ENCODE peak calls at places on chromosomes 6 and 20, in ten cellular contexts. C, T, R, B, P, G, X, D, A and J are unnamed samples.

GRCh38 chr6:16136536-16137450 is 7.9 kb downstream of the MYLIP start:
- DNase-seq in R (peak; percentile 73), X (peak; percentile 30), A (peak; percentile 5), B (peak; percentile 24), P (no peak), C (no peak), D (no peak), G (no peak), T (peak; percentile 85), J (no peak)

GRCh38 chr6:162372092-162372491 is 355.5 kb downstream of the PRKN start:
- DNase-seq in A (no peak), P (no peak), G (no peak), R (no peak), T (no peak), X (no peak), B (no peak), D (no peak), C (no peak), J (peak; percentile 45)

GRCh38 chr6:21227486-21227885 is 366.1 kb upstream of the SOX4 start:
- DNase-seq in G (no peak), B (no peak), A (no peak), P (no peak), R (no peak), D (no peak), X (no peak), T (peak; percentile 90), C (no peak), J (no peak)

GRCh38 chr6:148311849-148312669 is 30.6 kb upstream of the SASH1 start:
- DNase-seq in P (no peak), B (no peak), X (no peak), D (no peak), G (no peak), T (peak; percentile 47), C (no peak), A (no peak), R (no peak), J (no peak)

GRCh38 chr6:1334725-1335124 is 22.8 kb downstream of the FOXQ1 start:
- DNase-seq in T (no peak), C (no peak), A (no peak), X (no peak), G (no peak), R (no peak), B (no peak), P (no peak), D (no peak), J (no peak)

GRCh38 chr20:19265646-19266374 is 53.4 kb downstream of the SLC24A3 start:
- DNase-seq in X (no peak), R (no peak), B (peak; percentile 30), G (peak; percentile 43), T (no peak), D (no peak), P (no peak), A (no peak), C (no peak), J (peak; percentile 29)

GRCh38 chr20:51354191-51354768 is 188.2 kb downstream of the NFATC2 start:
- DNase-seq in A (no peak), B (no peak), T (no peak), R (no peak), D (no peak), G (no peak), P (no peak), X (no peak), C (no peak), J (no peak)

GRCh38 chr6:25172819-25173218 is 106.4 kb upstream of the CARMIL1 start:
- DNase-seq in C (no peak), G (no peak), B (no peak), R (peak; percentile 9), X (no peak), P (no peak), A (peak; percentile 13), T (peak; percentile 58), D (no peak), J (no peak)

GRCh38 chr6:35475573-35475972 is 7.4 kb downstream of the RPL10A start:
- DNase-seq in D (no peak), T (no peak), B (no peak), G (no peak), A (no peak), P (no peak), X (no peak), R (no peak), C (no peak), J (no peak)

GRCh38 chr20:5400164-5400762 is 83.5 kb upstream of the PROKR2 start:
- DNase-seq in A (no peak), B (peak; percentile 12), R (peak; percentile 37), X (no peak), C (no peak), D (no peak), P (no peak), T (peak; percentile 48), G (no peak), J (peak; percentile 23)

GRCh38 chr6:130322673-130323268 is 43.0 kb upstream of the TMEM200A start:
- DNase-seq in R (peak; percentile 46), T (peak; percentile 68), P (no peak), A (peak; percentile 54), G (peak; percentile 0), C (peak; percentile 24), D (peak; percentile 27), B (peak; percentile 77), X (peak; percentile 57), J (peak; percentile 60)

GRCh38 chr6:45498620-45499019 is 120.9 kb upstream of the SUPT3H start:
- DNase-seq in X (no peak), C (no peak), G (no peak), A (no peak), B (no peak), P (no peak), T (no peak), R (no peak), D (no peak), J (no peak)

GRCh38 chr6:125952764-125953501 is 3.6 kb upstream of the HINT3 start:
- DNase-seq in T (peak; percentile 44), A (peak; percentile 78), B (peak; percentile 40), X (no peak), D (no peak), C (peak; percentile 75), P (no peak), G (no peak), R (peak; percentile 4), J (peak; percentile 25)

GRCh38 chr6:41181566-41181965 is 18.6 kb upstream of the TREM2 start:
- DNase-seq in T (peak; percentile 36), A (no peak), R (no peak), P (no peak), X (no peak), B (no peak), D (no peak), C (no peak), G (no peak), J (no peak)

GRCh38 chr20:1377984-1378742 is 14.7 kb downstream of the FKBP1A start:
- DNase-seq in T (peak; percentile 83), G (no peak), P (no peak), B (no peak), R (peak; percentile 53), X (no peak), C (no peak), A (no peak), D (no peak), J (no peak)

GRCh38 chr20:17236766-17237165 is 9.9 kb downstream of the PCSK2 start:
- DNase-seq in A (no peak), R (no peak), B (no peak), G (no peak), P (no peak), T (no peak), X (no peak), D (no peak), C (no peak), J (no peak)

GRCh38 chr6:71468841-71469750 is 180.5 kb downstream of the OGFRL1 start:
- DNase-seq in G (no peak), C (no peak), P (no peak), T (peak; percentile 77), D (no peak), R (peak; percentile 96), A (no peak), X (no peak), B (no peak), J (peak; percentile 47)

GRCh38 chr20:26209171-26209941 is 512.7 kb upstream of the ZNF337 start:
- DNase-seq in R (no peak), D (no peak), X (peak; percentile 4), T (peak; percentile 4), C (no peak), P (no peak), A (no peak), B (no peak), G (no peak), J (peak; percentile 16)